ENCODE peak calls at places on chromosomes 11 and 22, in six cellular contexts. Y is H1, W is body of pancreas, A is AG10803, U is endothelial cell of umbilical vein, L is lung. Q is an unnamed sample.

GRCh38 chr11:119975561-119976152 is 162.3 kb downstream of the TRIM29 start:
- DNase-seq in A (no peak), L (no peak), W (no peak), Y (peak), U (no peak), Q (no peak)

GRCh38 chr11:46826310-46827044 is 19.6 kb downstream of the CKAP5 start:
- DNase-seq in U (peak), A (peak), Y (peak), L (peak), W (peak), Q (peak)

GRCh38 chr22:30994960-30995359 is 25.9 kb downstream of the TUG1 start:
- DNase-seq in Y (no peak), A (no peak), U (no peak), L (no peak), W (no peak), Q (no peak)

GRCh38 chr11:11748706-11749365 is 92.9 kb upstream of the USP47 start:
- DNase-seq in A (peak), Y (no peak), L (no peak), W (no peak), U (no peak), Q (no peak)

GRCh38 chr11:127133061-127133460 is 132.5 kb upstream of the KIRREL3 start:
- DNase-seq in U (no peak), Y (no peak), A (no peak), W (no peak), L (no peak), Q (no peak)

GRCh38 chr11:10314199-10315072 is 9.6 kb downstream of the ADM start:
- DNase-seq in L (no peak), U (peak), A (peak), W (no peak), Y (no peak), Q (no peak)

GRCh38 chr11:391117-392017 is 2.6 kb upstream of the PKP3 start:
- DNase-seq in W (no peak), A (no peak), Y (no peak), U (no peak), L (no peak), Q (no peak)

GRCh38 chr11:2209370-2209801 is 37.8 kb upstream of the TH start:
- DNase-seq in U (no peak), L (no peak), W (peak), Y (peak), A (no peak), Q (peak)

GRCh38 chr11:86743223-86744118 is 56.9 kb upstream of the PRSS23 start:
- DNase-seq in A (peak), L (peak), U (peak), W (peak), Y (no peak), Q (no peak)

GRCh38 chr22:26336773-26337172 is 92.3 kb upstream of the ASPHD2 start:
- DNase-seq in W (no peak), A (no peak), Y (no peak), L (no peak), U (no peak), Q (no peak)

GRCh38 chr11:112228706-112229105 is 2.5 kb downstream of the PTS start:
- DNase-seq in L (no peak), U (no peak), A (no peak), W (no peak), Y (no peak), Q (no peak)

GRCh38 chr11:9851366-9851765 is 187.5 kb downstream of the SWAP70 start:
- DNase-seq in U (peak), L (no peak), A (peak), Y (no peak), W (no peak), Q (no peak)

GRCh38 chr11:10592331-10592730 is 23.9 kb upstream of the LYVE1 start:
- DNase-seq in L (no peak), W (no peak), U (peak), A (peak), Y (no peak), Q (no peak)

GRCh38 chr11:110948112-110948511 is 235.9 kb upstream of the ARHGAP20 start:
- DNase-seq in W (no peak), U (no peak), Y (no peak), A (peak), L (no peak), Q (no peak)

GRCh38 chr11:7515544-7515943 is 1.7 kb downstream of the PPFIBP2 start:
- DNase-seq in W (no peak), A (no peak), U (no peak), L (no peak), Y (no peak), Q (no peak)

GRCh38 chr11:45615182-45615792 is 50.1 kb downstream of the CHST1 start:
- DNase-seq in W (no peak), Y (peak), L (no peak), U (no peak), A (no peak), Q (no peak)
- TF ChIP-seq CTCF in W (no peak), Y (peak), L (no peak), U (no peak), A (no peak), Q (no peak)

GRCh38 chr22:46678785-46679700 is 58.9 kb downstream of the GRAMD4 start:
- DNase-seq in L (no peak), Y (no peak), A (peak), U (no peak), W (no peak), Q (no peak)

GRCh38 chr22:46678003-46678657 is 57.9 kb downstream of the GRAMD4 start:
- DNase-seq in U (no peak), W (no peak), Y (no peak), A (no peak), L (no peak), Q (no peak)

GRCh38 chr22:46679711-46680269 is 58.3 kb downstream of the CERK start:
- DNase-seq in U (no peak), A (no peak), Y (no peak), W (no peak), L (no peak), Q (no peak)

GRCh38 chr22:46682011-46682731 is 55.9 kb downstream of the CERK start:
- DNase-seq in U (no peak), L (no peak), A (no peak), W (no peak), Y (no peak), Q (no peak)

GRCh38 chr22:46681010-46681409 is 57.0 kb downstream of the CERK start:
- DNase-seq in Y (peak), U (no peak), W (no peak), A (no peak), L (no peak), Q (no peak)
- TF ChIP-seq CTCF in Y (peak), U (peak), W (no peak), A (no peak), L (no peak), Q (no peak)

GRCh38 chr11:37525336-37525735 is 927.3 kb upstream of the RAG2 start:
- DNase-seq in A (no peak), Y (no peak), L (no peak), U (no peak), W (no peak), Q (no peak)
- TF ChIP-seq CTCF in A (peak), Y (no peak), L (no peak), U (no peak), W (no peak), Q (no peak)

GRCh38 chr11:20397281-20397680 is 9.8 kb downstream of the PRMT3 start:
- DNase-seq in L (no peak), U (peak), Y (no peak), W (no peak), A (peak), Q (no peak)
- TF ChIP-seq CTCF in L (no peak), U (peak), Y (peak), W (peak), A (peak), Q (peak)

GRCh38 chr11:72354356-72355115 is 79.8 kb downstream of the CLPB start:
- DNase-seq in A (no peak), U (no peak), L (no peak), Y (no peak), W (no peak), Q (no peak)

GRCh38 chr11:72350752-72351151 is 83.6 kb downstream of the CLPB start:
- DNase-seq in U (no peak), A (no peak), W (no peak), Y (no peak), L (no peak), Q (no peak)

GRCh38 chr11:72353861-72354260 is 80.5 kb downstream of the CLPB start:
- DNase-seq in U (no peak), A (no peak), W (no peak), Y (peak), L (no peak), Q (no peak)

GRCh38 chr11:72349616-72350218 is 84.6 kb downstream of the CLPB start:
- DNase-seq in Y (no peak), W (no peak), U (no peak), L (no peak), A (no peak), Q (no peak)

GRCh38 chr11:72352859-72353551 is 81.3 kb downstream of the CLPB start:
- DNase-seq in L (no peak), U (no peak), A (peak), W (no peak), Y (no peak), Q (no peak)
- TF ChIP-seq CTCF in L (no peak), U (no peak), A (peak), W (no peak), Y (peak), Q (peak)

GRCh38 chr11:83801799-83802198 is 515.6 kb upstream of the CCDC90B start:
- DNase-seq in U (no peak), L (no peak), A (no peak), W (no peak), Y (no peak), Q (no peak)
- TF ChIP-seq CTCF in U (peak), L (no peak), A (peak), W (peak), Y (no peak), Q (peak)

GRCh38 chr11:133474461-133474860 is 57.8 kb downstream of the OPCML start:
- DNase-seq in Y (no peak), U (no peak), L (no peak), A (no peak), W (no peak), Q (no peak)

GRCh38 chr11:133477263-133477625 is 55.1 kb downstream of the OPCML start:
- DNase-seq in A (no peak), W (no peak), L (no peak), Y (no peak), U (no peak), Q (no peak)

GRCh38 chr11:133479209-133479608 is 53.1 kb downstream of the OPCML start:
- DNase-seq in Y (no peak), W (no peak), A (no peak), U (no peak), L (no peak), Q (no peak)

DNA sequence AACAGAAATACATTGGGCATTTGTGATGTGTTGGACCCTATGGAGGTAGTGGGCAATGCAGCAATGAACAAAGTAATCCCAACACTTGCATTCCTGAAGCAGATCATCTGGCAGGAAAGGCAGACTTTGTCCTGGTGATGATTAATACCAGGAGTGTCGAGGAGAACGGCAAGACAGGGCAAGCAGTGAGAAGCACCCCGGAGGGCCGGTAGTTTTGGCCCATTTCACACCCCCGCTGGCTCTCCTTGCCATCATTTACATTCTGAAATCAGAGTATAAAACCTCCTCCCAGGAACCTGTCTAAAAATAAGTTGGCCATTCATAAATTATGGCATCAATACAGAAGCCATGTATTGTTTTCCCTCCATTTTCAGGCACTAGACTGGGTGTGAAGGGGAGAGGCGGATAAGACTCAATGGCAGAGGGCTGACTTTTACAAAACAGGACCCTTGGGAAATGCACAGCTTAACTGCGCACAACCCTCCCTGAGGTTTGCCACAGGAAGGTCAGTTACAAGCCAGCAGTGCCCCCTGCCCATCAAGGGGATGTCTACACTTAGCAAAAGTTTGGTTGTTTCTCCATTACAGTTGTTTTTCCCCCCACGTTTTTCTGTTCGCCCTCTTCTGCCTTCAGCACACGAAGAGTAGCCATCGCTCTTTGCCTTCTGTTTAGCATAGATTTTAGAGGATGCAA is 55.6 kb downstream of the OPCML start:
- DNase-seq in L (no peak), A (no peak), U (no peak), Y (no peak), W (no peak), Q (no peak)
- TF ChIP-seq CTCF in L (no peak), A (no peak), U (no peak), Y (peak), W (no peak), Q (no peak)

Q was measured in progenitor cell of endocrine pancreas.